ENCODE peak calls at places on chromosomes 2 and 18, in ten cellular contexts. R is activated T-cell treated with anti-CD3 and anti-CD28 coated beads, Interleukin-2, amount 50 U/mL, for 72 hours; L is mucosa of descending colon; V is PC-9; D is breast epithelium; T is HT1080; F is body of pancreas; X is amniotic epithelial cell; J is stimulated activated CD4-positive, alpha-beta T cell treated with anti-CD3 and anti-CD28 coated beads, Interleukin-2, amount 100 ng/mL, for 48 hours; O is MV-4-11. M is an unnamed sample.

GRCh38 chr2:230890696-230891095 is 26.0 kb downstream of the ITM2C start:
- DNase-seq in V (no peak), J (no peak), D (no peak), R (no peak), L (no peak), T (no peak), O (no peak), X (no peak), F (no peak), M (no peak)

GRCh38 chr2:25324905-25325592 is 16.7 kb downstream of the DNMT3A start:
- DNase-seq in D (no peak), L (no peak), F (no peak), O (no peak), T (no peak), R (no peak), V (no peak), J (no peak), X (peak; percentile 31), M (no peak)

GRCh38 chr2:32472605-32473004 is 115.8 kb downstream of the BIRC6 start:
- DNase-seq in D (no peak), V (no peak), O (no peak), R (no peak), T (no peak), F (no peak), J (no peak), L (no peak), X (no peak), M (no peak)

GRCh38 chr2:72809095-72809494 is 16.7 kb downstream of the EXOC6B start:
- DNase-seq in X (no peak), L (no peak), R (no peak), D (no peak), T (no peak), J (no peak), V (no peak), O (no peak), F (no peak), M (no peak)

GRCh38 chr18:76405761-76406356 is 89.2 kb downstream of the ZNF516 start:
- DNase-seq in J (peak; percentile 66), X (peak; percentile 72), T (peak; percentile 38), V (peak; percentile 21), F (peak; percentile 66), R (peak; percentile 48), O (peak; percentile 11), D (no peak), L (peak; percentile 71), M (peak; percentile 60)

GRCh38 chr2:110810404-110810803 is 78.0 kb downstream of the ACOXL start:
- DNase-seq in V (no peak), D (no peak), T (no peak), R (no peak), L (no peak), J (no peak), X (no peak), O (no peak), F (no peak), M (no peak)

GRCh38 chr2:15141211-15141610 is 419.9 kb downstream of the NBAS start:
- DNase-seq in R (peak; percentile 12), D (no peak), J (no peak), T (no peak), O (no peak), V (no peak), L (no peak), F (no peak), X (no peak), M (no peak)

GRCh38 chr18:58687871-58688308 is 16.6 kb downstream of the MALT1 start:
- DNase-seq in O (no peak), D (no peak), T (no peak), V (no peak), F (no peak), L (no peak), J (no peak), R (peak; percentile 60), X (no peak), M (no peak)